ENCODE peak calls at places on chromosome 11, in four cellular contexts. R is WTC11, M is HepG2, N is K562. Y is an unnamed sample.

GRCh38 chr11:102831128-102831708 is 12.2 kb downstream of the MMP3 start:
- DNase-seq in M (peak), N (peak), R (peak), Y (no peak)

GRCh38 chr11:12777208-12777874 is 103.1 kb downstream of the TEAD1 start:
- DNase-seq in M (peak), R (no peak), N (no peak), Y (no peak)

GRCh38 chr11:119453881-119454280 is 30.9 kb upstream of the THY1 start:
- DNase-seq in R (no peak), N (no peak), M (no peak), Y (no peak)

GRCh38 chr11:70296681-70297080 is 26.2 kb downstream of the PPFIA1 start:
- DNase-seq in N (no peak), R (no peak), M (no peak), Y (no peak)

GRCh38 chr11:120180571-120181445 is 30.0 kb upstream of the OAF start:
- DNase-seq in N (peak), M (peak), R (no peak), Y (no peak)

GRCh38 chr11:65448418-65449196 is 26.0 kb downstream of the NEAT1 start:
- DNase-seq in N (peak), R (no peak), M (no peak), Y (no peak)

GRCh38 chr11:10908215-10908990 is 50.5 kb upstream of the ZBED5 start:
- DNase-seq in R (peak), M (no peak), N (peak), Y (no peak)

GRCh38 chr11:70490208-70490607 is 91.9 kb downstream of the CTTN start:
- DNase-seq in M (no peak), N (no peak), R (no peak), Y (no peak)

GRCh38 chr11:2860636-2861035 is 24.9 kb downstream of the CDKN1C start:
- DNase-seq in M (peak), N (no peak), R (no peak), Y (no peak)

GRCh38 chr11:86230921-86231320 is 13.6 kb upstream of the EED start:
- DNase-seq in M (no peak), N (no peak), R (no peak), Y (no peak)

GRCh38 chr11:66665369-66665768 is 12.3 kb downstream of the RBM4B start:
- DNase-seq in N (no peak), R (no peak), M (no peak), Y (no peak)

GRCh38 chr11:77146261-77147035 is 18.4 kb downstream of the MYO7A start:
- DNase-seq in N (no peak), M (no peak), R (no peak), Y (no peak)
- TF ChIP-seq ELF4 in N (no peak), M (no peak), R (no peak), Y (no peak)

GRCh38 chr11:130022799-130023198 is 20.2 kb upstream of the PRDM10 start:
- DNase-seq in N (no peak), R (no peak), M (no peak), Y (no peak)
- TF ChIP-seq ELF4 in N (no peak), R (no peak), M (no peak), Y (no peak)

GRCh38 chr11:31957674-31958073 is 133.2 kb upstream of the RCN1 start:
- DNase-seq in N (no peak), R (no peak), M (no peak), Y (no peak)

GRCh38 chr11:31956310-31956709 is 134.6 kb upstream of the RCN1 start:
- DNase-seq in N (no peak), M (no peak), R (no peak), Y (no peak)

GRCh38 chr11:31959711-31960110 is 131.2 kb upstream of the RCN1 start:
- DNase-seq in M (no peak), R (no peak), N (no peak), Y (no peak)

GRCh38 chr11:31955838-31956237 is 135.0 kb upstream of the RCN1 start:
- DNase-seq in N (no peak), R (no peak), M (no peak), Y (no peak)

DNA sequence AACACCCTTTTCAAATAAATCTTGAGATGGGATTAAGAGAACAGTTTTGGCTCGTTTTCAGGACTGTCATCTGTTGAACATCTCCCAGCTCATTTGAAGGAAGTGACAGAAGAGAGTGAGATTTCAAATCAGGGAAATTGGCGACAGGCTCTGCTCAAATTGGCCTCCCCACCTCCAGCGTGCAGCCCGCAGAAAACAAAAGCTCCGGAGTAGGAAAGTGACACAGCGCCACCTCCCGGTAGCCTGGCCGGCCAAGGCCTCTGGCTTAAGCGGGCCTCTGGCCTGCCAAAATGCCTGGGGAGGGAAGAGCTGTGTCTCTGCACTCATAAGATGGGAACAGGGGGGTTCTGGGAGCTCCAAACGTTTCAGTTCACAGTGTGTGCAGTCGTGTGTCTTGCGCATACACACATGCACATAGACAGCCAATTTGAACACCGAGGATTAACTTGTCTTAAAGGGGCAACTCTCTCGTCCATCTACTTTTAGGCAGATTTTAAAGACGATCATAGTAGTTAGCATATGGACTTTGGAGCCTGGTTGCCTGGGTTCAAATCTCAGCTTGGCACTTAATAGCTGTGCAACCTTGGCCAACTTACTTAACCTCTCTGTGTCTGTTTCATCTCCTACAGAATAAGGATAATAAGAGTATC is 132.7 kb upstream of the RCN1 start:
- DNase-seq in N (peak), M (peak), R (peak), Y (peak)
- TF ChIP-seq ELF4 in N (no peak), M (no peak), R (no peak), Y (no peak)

GRCh38 chr11:45768486-45768885 is 36.5 kb upstream of the SLC35C1 start:
- DNase-seq in N (no peak), R (no peak), M (no peak), Y (no peak)
- TF ChIP-seq ELF4 in N (no peak), R (no peak), M (no peak), Y (no peak)